ENCODE peak calls at places on chromosome 11, in nine cellular contexts. P is heart left ventricle, C is body of pancreas, O is tibial nerve, I is A549, Q is transverse colon, H is IMR-90, B is esophagus squamous epithelium, Y is right lobe of liver. Z is an unnamed sample.
A peak's percentile ranks its signal among the peaks of the same experiment; 100 is the strongest.

GRCh38 chr11:123580137-123580536 is 74.3 kb downstream of the SCN3B start:
- DNase-seq in P (no peak), C (no peak), O (no peak), I (no peak), Q (no peak), H (no peak), B (no peak), Y (no peak), Z (no peak)

GRCh38 chr11:47335733-47336132 is 16.8 kb downstream of the MYBPC3 start:
- DNase-seq in P (no peak), C (no peak), O (no peak), I (no peak), Q (no peak), H (no peak), B (no peak), Y (no peak), Z (no peak)

GRCh38 chr11:117385906-117386305 is 58.3 kb downstream of the CEP164 start:
- DNase-seq in P (no peak), C (no peak), O (no peak), I (no peak), Q (no peak), H (no peak), B (no peak), Y (no peak), Z (no peak)

GRCh38 chr11:72238492-72239295 is 5.3 kb downstream of the PHOX2A start:
- DNase-seq in P (no peak), C (no peak), O (no peak), I (no peak), Q (no peak), H (no peak), B (no peak), Y (no peak), Z (no peak)

GRCh38 chr11:104727768-104728167 is 170.5 kb downstream of the CASP12 start:
- DNase-seq in P (no peak), C (no peak), O (no peak), I (no peak), Q (no peak), H (no peak), B (no peak), Y (no peak), Z (no peak)

GRCh38 chr11:8035225-8035846 is 45.7 kb upstream of the TUB start:
- DNase-seq in P (no peak), C (no peak), O (no peak), I (no peak), Q (no peak), H (no peak), B (no peak), Y (no peak), Z (no peak)

GRCh38 chr11:74321487-74322188 is 10.2 kb upstream of the P4HA3 start:
- DNase-seq in P (no peak), C (peak; percentile 38), O (peak; percentile 8), I (peak; percentile 64), Q (no peak), H (peak; percentile 65), B (no peak), Y (no peak), Z (peak; percentile 31)

GRCh38 chr11:16167706-16168487 is 188.4 kb downstream of the SOX6 start:
- DNase-seq in P (no peak), C (no peak), O (no peak), I (no peak), Q (no peak), H (peak; percentile 39), B (no peak), Y (no peak), Z (no peak)

GRCh38 chr11:4626207-4627105 is 10.8 kb upstream of the OR51D1 start:
- DNase-seq in P (no peak), C (peak; percentile 31), O (peak; percentile 62), I (peak; percentile 78), Q (peak; percentile 74), H (peak; percentile 79), B (no peak), Y (no peak), Z (peak; percentile 80)

GRCh38 chr11:133082851-133083488 is 449.3 kb downstream of the OPCML start:
- DNase-seq in P (peak; percentile 83), C (peak; percentile 71), O (peak; percentile 15), I (peak; percentile 27), Q (peak; percentile 64), H (peak; percentile 17), B (no peak), Y (peak; percentile 70), Z (peak; percentile 88)

GRCh38 chr11:62689421-62690183 is at the start of gene LRRN4CL:
- DNase-seq in P (peak; percentile 72), C (no peak), O (peak; percentile 88), I (no peak), Q (peak; percentile 67), H (peak; percentile 86), B (no peak), Y (no peak), Z (no peak)
- TF ChIP-seq POLR2A in P (no peak), C (no peak), O (peak; percentile 28), I (no peak), Q (peak; percentile 29), H (no peak), B (no peak), Y (no peak), Z (no peak)

GRCh38 chr11:112268406-112268805 is 7.7 kb upstream of the PLET1 start:
- DNase-seq in P (no peak), C (no peak), O (no peak), I (no peak), Q (no peak), H (no peak), B (no peak), Y (no peak), Z (no peak)

GRCh38 chr11:112271242-112271641 is 10.6 kb upstream of the PLET1 start:
- DNase-seq in P (no peak), C (no peak), O (no peak), I (no peak), Q (no peak), H (no peak), B (no peak), Y (no peak), Z (no peak)

GRCh38 chr11:112269139-112269538 is 8.5 kb upstream of the PLET1 start:
- DNase-seq in P (no peak), C (no peak), O (no peak), I (no peak), Q (no peak), H (no peak), B (no peak), Y (no peak), Z (no peak)

GRCh38 chr11:112273066-112273465 is 12.4 kb upstream of the PLET1 start:
- DNase-seq in P (no peak), C (no peak), O (no peak), I (no peak), Q (no peak), H (no peak), B (no peak), Y (no peak), Z (no peak)

DNA sequence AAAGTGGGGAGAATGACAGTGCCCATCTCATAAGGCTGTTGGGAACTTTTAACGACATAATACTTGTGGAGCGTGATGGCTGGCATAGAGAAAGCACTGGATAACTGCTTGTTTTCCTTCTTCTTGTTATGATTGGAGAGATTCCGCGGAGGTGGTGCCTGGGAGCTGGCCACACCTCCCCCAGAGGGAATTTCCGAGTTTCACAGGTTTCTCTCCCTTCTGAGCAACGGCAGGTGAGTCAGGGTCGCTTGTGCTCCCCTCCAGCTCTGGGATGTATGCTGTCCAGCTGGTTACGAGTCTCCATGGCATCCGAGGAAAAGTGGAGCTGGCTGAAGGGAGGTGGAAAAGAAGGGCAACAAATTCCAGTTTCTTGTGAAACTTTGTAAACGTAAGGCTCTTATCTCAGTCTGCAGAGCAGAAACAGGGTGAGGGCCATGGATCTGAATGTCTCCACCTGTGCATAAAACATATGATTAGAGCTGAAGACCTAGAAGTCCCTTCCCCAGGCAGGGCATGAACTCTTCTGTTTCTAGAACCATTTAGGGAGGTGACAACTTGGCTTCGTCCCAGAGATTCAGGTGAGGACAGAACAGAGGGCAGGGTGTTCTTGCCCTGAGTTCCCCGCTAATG is 10.0 kb upstream of the PLET1 start:
- DNase-seq in P (no peak), C (no peak), O (no peak), I (no peak), Q (no peak), H (no peak), B (no peak), Y (no peak), Z (no peak)
- TF ChIP-seq POLR2A in P (no peak), C (no peak), O (no peak), I (no peak), Q (no peak), H (no peak), B (no peak), Y (no peak), Z (no peak)

GRCh38 chr11:46293616-46294015 is 16.2 kb downstream of the CREB3L1 start:
- DNase-seq in P (no peak), C (no peak), O (no peak), I (no peak), Q (no peak), H (peak; percentile 98), B (no peak), Y (no peak), Z (no peak)

GRCh38 chr11:46294365-46295309 is 17.2 kb downstream of the CREB3L1 start:
- DNase-seq in P (no peak), C (no peak), O (no peak), I (no peak), Q (no peak), H (peak; percentile 97), B (no peak), Y (peak; percentile 46), Z (no peak)

GRCh38 chr11:46295996-46296519 is 18.6 kb downstream of the CREB3L1 start:
- DNase-seq in P (no peak), C (no peak), O (no peak), I (no peak), Q (no peak), H (no peak), B (no peak), Y (peak; percentile 24), Z (no peak)

GRCh38 chr11:46296520-46297448 is 19.3 kb downstream of the CREB3L1 start:
- DNase-seq in P (peak; percentile 77), C (no peak), O (no peak), I (no peak), Q (no peak), H (peak; percentile 98), B (no peak), Y (peak; percentile 28), Z (peak; percentile 59)

GRCh38 chr11:46295312-46295995 is 18.0 kb downstream of the CREB3L1 start:
- DNase-seq in P (peak; percentile 89), C (peak; percentile 66), O (no peak), I (no peak), Q (peak; percentile 70), H (peak; percentile 72), B (no peak), Y (no peak), Z (peak; percentile 70)
- TF ChIP-seq POLR2A in P (no peak), C (no peak), O (no peak), I (peak; percentile 50), Q (no peak), H (peak; percentile 17), B (no peak), Y (no peak), Z (no peak)

GRCh38 chr11:64856382-64857227 is 12.2 kb upstream of the CDC42BPG start:
- DNase-seq in P (no peak), C (no peak), O (no peak), I (peak; percentile 86), Q (peak; percentile 70), H (peak; percentile 85), B (no peak), Y (no peak), Z (peak; percentile 43)
- TF ChIP-seq POLR2A in P (no peak), C (no peak), O (no peak), I (no peak), Q (no peak), H (no peak), B (no peak), Y (peak; percentile 47), Z (no peak)

GRCh38 chr11:68841718-68842426 is at the start of gene CPT1A:
- DNase-seq in P (peak; percentile 92), C (peak; percentile 76), O (peak; percentile 48), I (peak; percentile 71), Q (peak; percentile 90), H (peak; percentile 66), B (no peak), Y (peak; percentile 88), Z (peak; percentile 90)
- TF ChIP-seq POLR2A in P (no peak), C (no peak), O (peak; percentile 63), I (peak; percentile 26), Q (peak; percentile 5), H (no peak), B (no peak), Y (peak; percentile 84), Z (no peak)